ENCODE peak calls at places on chromosome 2, in ten cellular contexts. One of them, this sample, is unnamed.

GRCh38 chr2:177772529-177772928 is 300.0 kb downstream of the PDE11A start:
- DNase-seq in skeletal muscle cell: peak
- DNase-seq in effector CD4-positive, alpha-beta T cell: no peak
- DNase-seq in AG08395: peak
- DNase-seq in non-pigmented ciliary epithelial cell: no peak
- DNase-seq in NCI-H2081: peak
- DNase-seq in cardiac muscle cell: peak
- DNase-seq in EL: peak
- DNase-seq in CD4-positive, alpha-beta T cell: no peak
- DNase-seq in lower leg skin: no peak
- DNase-seq in this sample: no peak

GRCh38 chr2:100041946-100042345 is 100.4 kb downstream of the AFF3 start:
- DNase-seq in cardiac muscle cell: no peak
- DNase-seq in effector CD4-positive, alpha-beta T cell: no peak
- DNase-seq in AG08395: no peak
- DNase-seq in non-pigmented ciliary epithelial cell: no peak
- DNase-seq in EL: no peak
- DNase-seq in NCI-H2081: no peak
- DNase-seq in CD4-positive, alpha-beta T cell: no peak
- DNase-seq in skeletal muscle cell: no peak
- DNase-seq in lower leg skin: no peak
- DNase-seq in this sample: no peak

GRCh38 chr2:241575624-241576292 is 17.2 kb downstream of the BOK start:
- DNase-seq in cardiac muscle cell: no peak
- DNase-seq in EL: no peak
- DNase-seq in NCI-H2081: no peak
- DNase-seq in effector CD4-positive, alpha-beta T cell: no peak
- DNase-seq in skeletal muscle cell: no peak
- DNase-seq in AG08395: no peak
- DNase-seq in lower leg skin: peak
- DNase-seq in CD4-positive, alpha-beta T cell: no peak
- DNase-seq in non-pigmented ciliary epithelial cell: no peak
- DNase-seq in this sample: no peak

GRCh38 chr2:152336854-152337510 is 2.0 kb downstream of the FMNL2 start:
- DNase-seq in NCI-H2081: no peak
- DNase-seq in effector CD4-positive, alpha-beta T cell: no peak
- DNase-seq in EL: peak
- DNase-seq in AG08395: peak
- DNase-seq in lower leg skin: no peak
- DNase-seq in non-pigmented ciliary epithelial cell: no peak
- DNase-seq in CD4-positive, alpha-beta T cell: no peak
- DNase-seq in cardiac muscle cell: peak
- DNase-seq in skeletal muscle cell: no peak
- DNase-seq in this sample: peak

GRCh38 chr2:12928197-12928596 is 211.5 kb downstream of the TRIB2 start:
- DNase-seq in effector CD4-positive, alpha-beta T cell: no peak
- DNase-seq in NCI-H2081: no peak
- DNase-seq in lower leg skin: no peak
- DNase-seq in non-pigmented ciliary epithelial cell: no peak
- DNase-seq in AG08395: peak
- DNase-seq in cardiac muscle cell: peak
- DNase-seq in EL: peak
- DNase-seq in CD4-positive, alpha-beta T cell: no peak
- DNase-seq in skeletal muscle cell: peak
- DNase-seq in this sample: no peak

GRCh38 chr2:128313076-128313836 is 5.4 kb downstream of the HS6ST1 start:
- DNase-seq in NCI-H2081: peak
- DNase-seq in EL: peak
- DNase-seq in non-pigmented ciliary epithelial cell: no peak
- DNase-seq in cardiac muscle cell: peak
- DNase-seq in CD4-positive, alpha-beta T cell: no peak
- DNase-seq in effector CD4-positive, alpha-beta T cell: no peak
- DNase-seq in skeletal muscle cell: no peak
- DNase-seq in lower leg skin: peak
- DNase-seq in AG08395: no peak
- DNase-seq in this sample: no peak

GRCh38 chr2:76251342-76251741 is 540.6 kb upstream of the GCFC2 start:
- DNase-seq in CD4-positive, alpha-beta T cell: no peak
- DNase-seq in non-pigmented ciliary epithelial cell: no peak
- DNase-seq in effector CD4-positive, alpha-beta T cell: no peak
- DNase-seq in AG08395: no peak
- DNase-seq in EL: no peak
- DNase-seq in cardiac muscle cell: no peak
- DNase-seq in NCI-H2081: no peak
- DNase-seq in skeletal muscle cell: no peak
- DNase-seq in lower leg skin: no peak
- DNase-seq in this sample: no peak

GRCh38 chr2:176103634-176104337 is 3.3 kb upstream of the HOXD11 start:
- DNase-seq in cardiac muscle cell: no peak
- DNase-seq in AG08395: no peak
- DNase-seq in skeletal muscle cell: no peak
- DNase-seq in lower leg skin: peak
- DNase-seq in CD4-positive, alpha-beta T cell: no peak
- DNase-seq in EL: no peak
- DNase-seq in effector CD4-positive, alpha-beta T cell: no peak
- DNase-seq in NCI-H2081: no peak
- DNase-seq in non-pigmented ciliary epithelial cell: no peak
- DNase-seq in this sample: no peak

GRCh38 chr2:647003-647560 is 30.1 kb downstream of the TMEM18 start:
- DNase-seq in effector CD4-positive, alpha-beta T cell: no peak
- DNase-seq in AG08395: no peak
- DNase-seq in skeletal muscle cell: no peak
- DNase-seq in NCI-H2081: no peak
- DNase-seq in cardiac muscle cell: no peak
- DNase-seq in CD4-positive, alpha-beta T cell: no peak
- DNase-seq in lower leg skin: peak
- DNase-seq in EL: no peak
- DNase-seq in non-pigmented ciliary epithelial cell: no peak
- DNase-seq in this sample: no peak

GRCh38 chr2:27320958-27321543 is 1.8 kb downstream of the MPV17 start:
- DNase-seq in EL: peak
- DNase-seq in skeletal muscle cell: peak
- DNase-seq in NCI-H2081: peak
- DNase-seq in AG08395: peak
- DNase-seq in non-pigmented ciliary epithelial cell: peak
- DNase-seq in lower leg skin: no peak
- DNase-seq in cardiac muscle cell: peak
- DNase-seq in effector CD4-positive, alpha-beta T cell: no peak
- DNase-seq in CD4-positive, alpha-beta T cell: no peak
- DNase-seq in this sample: peak

GRCh38 chr2:72991439-72991725 is 74.1 kb downstream of the EMX1 start:
- DNase-seq in lower leg skin: peak
- DNase-seq in AG08395: no peak
- DNase-seq in effector CD4-positive, alpha-beta T cell: no peak
- DNase-seq in non-pigmented ciliary epithelial cell: no peak
- DNase-seq in skeletal muscle cell: no peak
- DNase-seq in cardiac muscle cell: no peak
- DNase-seq in CD4-positive, alpha-beta T cell: no peak
- DNase-seq in NCI-H2081: no peak
- DNase-seq in EL: no peak
- DNase-seq in this sample: no peak

GRCh38 chr2:113175736-113176695 is 2.2 kb downstream of the PSD4 start:
- DNase-seq in EL: no peak
- DNase-seq in CD4-positive, alpha-beta T cell: no peak
- DNase-seq in lower leg skin: peak
- DNase-seq in AG08395: no peak
- DNase-seq in effector CD4-positive, alpha-beta T cell: no peak
- DNase-seq in cardiac muscle cell: no peak
- DNase-seq in non-pigmented ciliary epithelial cell: no peak
- DNase-seq in NCI-H2081: no peak
- DNase-seq in skeletal muscle cell: no peak
- DNase-seq in this sample: no peak

GRCh38 chr2:83022631-83023210 is 1436.4 kb downstream of the SUCLG1 start:
- DNase-seq in cardiac muscle cell: peak
- DNase-seq in CD4-positive, alpha-beta T cell: no peak
- DNase-seq in lower leg skin: no peak
- DNase-seq in NCI-H2081: no peak
- DNase-seq in non-pigmented ciliary epithelial cell: no peak
- DNase-seq in EL: peak
- DNase-seq in skeletal muscle cell: no peak
- DNase-seq in AG08395: no peak
- DNase-seq in effector CD4-positive, alpha-beta T cell: no peak
- DNase-seq in this sample: no peak